ENCODE peak calls at places on chromosomes 7 and 10, in ten cellular contexts. B, W, X, H, I, U, Y, Q, Z and E are unnamed samples.

GRCh38 chr10:97713351-97713827 is at the start of gene MARVELD1:
- DNase-seq in B (peak), W (peak), X (peak), H (peak), I (peak), U (no peak), Y (peak), Q (no peak), Z (peak), E (no peak)

GRCh38 chr7:3412871-3413270 is 111.8 kb downstream of the SDK1 start:
- DNase-seq in B (no peak), W (no peak), X (no peak), H (no peak), I (no peak), U (no peak), Y (no peak), Q (no peak), Z (no peak), E (no peak)

GRCh38 chr10:132637477-132638129 is 100.0 kb downstream of the INPP5A start:
- DNase-seq in B (peak), W (peak), X (peak), H (no peak), I (no peak), U (no peak), Y (peak), Q (peak), Z (peak), E (no peak)

GRCh38 chr10:32367793-32368453 is 21.0 kb upstream of the EPC1 start:
- DNase-seq in B (peak), W (peak), X (peak), H (peak), I (no peak), U (no peak), Y (peak), Q (no peak), Z (peak), E (peak)

GRCh38 chr10:14330390-14331071 is at the start of gene FRMD4A:
- DNase-seq in B (no peak), W (no peak), X (no peak), H (no peak), I (no peak), U (no peak), Y (no peak), Q (no peak), Z (no peak), E (no peak)

GRCh38 chr7:111051832-111052231 is 39.1 kb upstream of the LRRN3 start:
- DNase-seq in B (no peak), W (no peak), X (no peak), H (no peak), I (no peak), U (no peak), Y (no peak), Q (no peak), Z (no peak), E (no peak)

GRCh38 chr7:75772081-75773077 is at the start of gene CCL26:
- DNase-seq in B (peak), W (peak), X (no peak), H (no peak), I (no peak), U (peak), Y (peak), Q (peak), Z (peak), E (peak)

GRCh38 chr10:89235073-89235798 is 16.3 kb downstream of the LIPA start:
- DNase-seq in B (peak), W (peak), X (no peak), H (peak), I (no peak), U (no peak), Y (no peak), Q (peak), Z (peak), E (no peak)

GRCh38 chr10:74826142-74827044 is at the start of gene KAT6B:
- DNase-seq in B (peak), W (peak), X (peak), H (peak), I (peak), U (peak), Y (peak), Q (peak), Z (peak), E (peak)
- TF ChIP-seq CTCF in B (no peak), W (peak), X (peak), H (no peak), I (peak), U (no peak), Y (peak), Q (peak), Z (no peak), E (peak)

DNA sequence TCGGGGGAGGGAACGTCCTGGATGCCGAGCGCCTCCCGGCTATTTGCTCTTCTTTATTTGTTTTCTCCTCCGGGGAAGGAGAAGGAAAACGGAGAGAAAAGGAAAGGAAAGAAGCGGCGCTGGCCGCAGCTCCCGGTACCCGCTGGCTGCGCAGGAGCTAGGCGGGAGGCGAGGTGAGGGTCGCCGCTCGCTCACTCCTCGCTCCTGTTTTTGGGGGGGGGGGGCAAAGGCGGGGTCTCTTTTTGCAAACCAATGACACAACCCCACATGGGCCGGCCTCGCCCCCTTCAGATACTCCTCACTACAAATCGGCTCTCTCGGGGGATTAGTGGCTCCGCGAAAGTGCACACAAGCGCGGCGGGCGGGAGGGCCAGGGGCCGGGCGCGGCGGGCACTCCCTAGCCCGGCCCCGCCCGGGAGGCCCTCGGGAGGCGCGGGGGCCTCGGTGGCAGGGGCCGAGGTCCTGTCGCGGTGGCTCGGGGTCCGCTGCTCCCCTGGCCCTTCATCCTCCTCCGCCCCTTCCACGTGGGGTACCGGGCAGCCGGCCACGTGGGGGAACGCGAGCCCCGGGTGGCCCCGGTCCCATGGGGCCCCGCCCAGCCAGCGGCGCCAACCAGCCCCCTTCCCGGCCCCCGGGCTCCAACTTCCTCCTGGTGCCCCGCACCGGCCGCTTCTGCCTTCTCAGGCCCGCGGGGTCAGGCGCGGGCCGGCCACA is 650 bp upstream of the CTBP2 start:
- DNase-seq in B (peak), W (peak), X (peak), H (peak), I (peak), U (no peak), Y (peak), Q (no peak), Z (peak), E (no peak)
- TF ChIP-seq CTCF in B (peak), W (no peak), X (peak), H (peak), I (peak), U (peak), Y (no peak), Q (peak), Z (no peak), E (no peak)

DNA sequence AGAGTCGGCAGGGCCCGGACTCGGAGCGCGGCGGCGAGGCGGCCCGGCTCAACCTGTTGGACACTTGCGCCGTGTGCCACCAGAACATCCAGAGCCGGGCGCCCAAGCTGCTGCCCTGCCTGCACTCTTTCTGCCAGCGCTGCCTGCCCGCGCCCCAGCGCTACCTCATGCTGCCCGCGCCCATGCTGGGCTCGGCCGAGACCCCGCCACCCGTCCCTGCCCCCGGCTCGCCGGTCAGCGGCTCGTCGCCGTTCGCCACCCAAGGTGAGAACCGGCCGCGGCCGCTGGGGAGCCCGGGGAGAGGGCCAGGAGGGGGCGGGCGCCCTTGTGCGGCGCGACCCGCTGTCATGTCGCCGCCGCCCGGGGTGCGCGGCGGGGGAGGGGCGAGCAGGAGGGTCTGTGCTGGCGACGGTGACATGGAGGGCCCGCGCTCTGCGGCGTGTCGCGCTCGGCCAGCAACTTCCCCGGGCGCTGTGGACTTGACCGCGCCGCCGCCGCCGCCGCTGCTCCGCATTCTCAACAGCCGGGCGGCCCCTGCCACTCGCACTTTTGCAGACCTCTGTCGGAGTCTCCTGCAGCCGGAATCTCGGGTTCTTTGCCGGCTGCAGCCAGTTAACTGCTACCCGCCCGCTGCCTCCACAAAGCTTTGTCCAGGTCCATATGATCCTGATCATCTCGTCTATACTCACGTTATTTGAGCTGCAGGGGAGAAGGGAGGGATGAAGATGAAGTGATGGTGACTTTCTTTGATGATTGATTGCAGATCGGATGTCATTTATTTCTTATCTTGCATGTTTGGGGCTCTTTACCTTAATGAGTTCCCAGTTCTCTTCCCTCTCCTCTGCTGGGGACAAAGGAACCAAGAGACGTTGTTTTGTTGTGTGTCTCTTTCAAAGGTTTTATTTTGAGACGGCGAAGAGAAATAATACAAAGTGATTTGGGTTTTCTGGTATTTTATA is 869 bp downstream of the TRIM24 start:
- DNase-seq in B (peak), W (peak), X (peak), H (peak), I (no peak), U (no peak), Y (no peak), Q (no peak), Z (peak), E (no peak)
- TF ChIP-seq CTCF in B (no peak), W (no peak), X (no peak), H (peak), I (no peak), U (no peak), Y (no peak), Q (no peak), Z (no peak), E (no peak)

DNA sequence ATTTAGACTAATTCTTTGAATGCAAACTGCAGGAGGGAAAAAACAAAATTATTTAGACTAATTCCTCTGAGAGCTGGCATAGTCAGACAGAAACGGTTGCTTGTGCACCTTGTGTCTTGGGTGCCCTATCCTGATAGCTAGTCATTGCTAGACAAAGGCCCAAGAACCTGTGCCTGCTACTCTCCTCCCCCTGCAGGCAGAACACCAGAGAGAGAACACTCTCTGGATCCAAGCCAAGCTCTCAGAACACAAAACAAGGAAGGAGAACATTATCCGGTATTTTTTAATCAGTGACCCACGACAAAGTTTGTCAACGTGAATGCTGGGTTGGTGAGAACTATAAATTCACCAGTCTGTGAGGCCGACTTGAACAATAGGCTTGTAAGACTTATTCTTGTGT is 18.9 kb upstream of the PPP1R9A start:
- DNase-seq in B (peak), W (peak), X (peak), H (no peak), I (no peak), U (no peak), Y (no peak), Q (no peak), Z (no peak), E (no peak)
- TF ChIP-seq CTCF in B (peak), W (no peak), X (peak), H (peak), I (no peak), U (peak), Y (peak), Q (no peak), Z (no peak), E (no peak)

DNA sequence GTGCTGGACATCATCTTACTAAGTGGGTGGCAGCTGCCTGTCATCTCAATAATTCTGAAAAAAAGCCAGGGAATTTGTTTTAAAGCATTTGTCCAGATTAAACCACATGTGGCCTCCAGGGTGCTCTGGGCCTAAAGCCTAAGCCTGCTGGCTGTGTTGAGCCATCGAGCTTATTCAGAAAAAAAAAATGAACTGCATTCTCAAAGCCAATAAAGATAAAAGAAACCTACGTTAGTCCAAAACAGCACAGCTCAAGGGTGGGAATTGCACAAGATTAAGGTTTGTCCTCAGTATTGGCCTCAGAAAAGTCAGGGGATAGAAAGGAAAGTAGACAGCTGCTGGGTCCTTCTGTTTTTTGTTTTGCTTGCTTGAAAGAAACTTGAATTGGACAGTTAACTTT is 22.6 kb upstream of the PRTFDC1 start:
- DNase-seq in B (peak), W (peak), X (no peak), H (no peak), I (no peak), U (no peak), Y (no peak), Q (peak), Z (peak), E (peak)
- TF ChIP-seq CTCF in B (peak), W (peak), X (no peak), H (no peak), I (no peak), U (no peak), Y (peak), Q (peak), Z (no peak), E (peak)

DNA sequence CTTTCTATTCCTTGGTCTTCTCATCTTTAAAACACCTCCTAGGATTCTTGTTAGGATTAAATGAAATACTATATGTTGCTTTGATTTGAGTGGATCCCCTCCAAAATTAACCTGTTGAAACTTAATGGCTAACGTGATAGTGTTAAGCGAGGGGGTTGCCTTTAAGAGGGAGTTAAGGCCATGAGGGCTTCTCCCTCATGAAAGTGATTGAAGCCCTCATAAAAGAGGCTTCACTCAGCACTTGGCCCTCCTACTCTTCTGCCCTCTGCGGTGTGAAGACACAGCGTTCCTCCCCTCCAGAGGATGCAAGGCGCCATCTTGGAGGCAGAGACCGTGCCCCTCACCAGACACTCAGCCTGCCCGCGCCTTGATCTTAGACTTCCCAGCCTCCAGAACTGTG is 46.6 kb downstream of the CNNM2 start:
- DNase-seq in B (no peak), W (no peak), X (no peak), H (no peak), I (no peak), U (no peak), Y (no peak), Q (no peak), Z (no peak), E (no peak)
- TF ChIP-seq CTCF in B (no peak), W (no peak), X (no peak), H (no peak), I (no peak), U (no peak), Y (no peak), Q (no peak), Z (no peak), E (no peak)

GRCh38 chr10:85612833-85613232 is 753.8 kb downstream of the GRID1 start:
- DNase-seq in B (no peak), W (no peak), X (no peak), H (no peak), I (peak), U (no peak), Y (no peak), Q (no peak), Z (no peak), E (no peak)
- TF ChIP-seq CTCF in B (no peak), W (no peak), X (no peak), H (peak), I (peak), U (no peak), Y (peak), Q (no peak), Z (no peak), E (peak)

GRCh38 chr7:6447589-6448210 is at the start of gene DAGLB:
- DNase-seq in B (peak), W (peak), X (peak), H (peak), I (peak), U (peak), Y (peak), Q (peak), Z (peak), E (peak)
- TF ChIP-seq CTCF in B (no peak), W (no peak), X (no peak), H (no peak), I (no peak), U (no peak), Y (no peak), Q (no peak), Z (no peak), E (no peak)

DNA sequence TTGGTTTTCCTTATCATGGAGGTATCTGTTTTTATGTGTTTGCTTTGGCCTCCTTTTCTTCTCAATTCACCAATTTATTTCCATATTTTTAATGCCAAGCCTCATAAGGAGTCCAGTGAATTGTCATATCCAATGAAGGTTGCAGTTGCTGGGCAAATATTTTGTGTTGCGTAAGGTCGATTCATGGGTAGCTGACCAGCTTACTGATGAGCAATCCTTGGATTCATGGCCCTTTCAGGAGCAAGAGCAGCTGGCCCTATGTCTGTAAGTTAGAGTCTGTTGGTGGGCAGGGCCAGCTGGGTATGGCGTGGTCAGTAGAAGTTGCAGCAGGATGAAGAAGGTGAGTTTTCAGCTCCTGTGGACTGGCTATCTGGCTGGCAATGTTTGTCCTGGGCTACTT is 183.0 kb downstream of the PFKFB3 start:
- DNase-seq in B (peak), W (peak), X (no peak), H (no peak), I (no peak), U (peak), Y (no peak), Q (peak), Z (no peak), E (no peak)
- TF ChIP-seq CTCF in B (no peak), W (no peak), X (no peak), H (no peak), I (no peak), U (no peak), Y (no peak), Q (no peak), Z (no peak), E (no peak)